ENCODE peak calls at places on chromosomes 16 and 17, in nine cellular contexts. One of them, this sample, is unnamed.
A peak's percentile ranks its signal among the peaks of the same experiment; 100 is the strongest.

GRCh38 chr17:59366773-59367656 is 35.6 kb downstream of the YPEL2 start:
- DNase-seq in glutamatergic neuron: no peak
- DNase-seq in T-helper 9 cell: no peak
- DNase-seq in activated naive CD8-positive, alpha-beta T cell treated with anti-CD3 and anti-CD28 coated beads, Interleukin-2, amount 50 U/mL, for 24 hours: no peak
- DNase-seq in endothelial cell of umbilical vein: peak; percentile 32
- DNase-seq in lung: peak; percentile 52
- DNase-seq in NCI-H1436 treated with DMSO at 0.1 percent for 48 hours: no peak
- DNase-seq in GM10248: no peak
- DNase-seq in BE2C: peak; percentile 44
- DNase-seq in this sample: no peak

GRCh38 chr17:74816883-74817620 is 40.9 kb upstream of the NAT9 start:
- DNase-seq in glutamatergic neuron: no peak
- DNase-seq in T-helper 9 cell: no peak
- DNase-seq in activated naive CD8-positive, alpha-beta T cell treated with anti-CD3 and anti-CD28 coated beads, Interleukin-2, amount 50 U/mL, for 24 hours: no peak
- DNase-seq in endothelial cell of umbilical vein: no peak
- DNase-seq in lung: no peak
- DNase-seq in NCI-H1436 treated with DMSO at 0.1 percent for 48 hours: no peak
- DNase-seq in GM10248: no peak
- DNase-seq in BE2C: no peak
- DNase-seq in this sample: no peak

GRCh38 chr16:53153130-53153529 is 98.3 kb downstream of the CHD9 start:
- DNase-seq in glutamatergic neuron: no peak
- DNase-seq in T-helper 9 cell: no peak
- DNase-seq in activated naive CD8-positive, alpha-beta T cell treated with anti-CD3 and anti-CD28 coated beads, Interleukin-2, amount 50 U/mL, for 24 hours: no peak
- DNase-seq in endothelial cell of umbilical vein: no peak
- DNase-seq in lung: no peak
- DNase-seq in NCI-H1436 treated with DMSO at 0.1 percent for 48 hours: no peak
- DNase-seq in GM10248: no peak
- DNase-seq in BE2C: no peak
- DNase-seq in this sample: no peak

GRCh38 chr16:13070268-13070667 is 168.9 kb downstream of the SHISA9 start:
- DNase-seq in glutamatergic neuron: no peak
- DNase-seq in T-helper 9 cell: no peak
- DNase-seq in activated naive CD8-positive, alpha-beta T cell treated with anti-CD3 and anti-CD28 coated beads, Interleukin-2, amount 50 U/mL, for 24 hours: no peak
- DNase-seq in endothelial cell of umbilical vein: no peak
- DNase-seq in lung: no peak
- DNase-seq in NCI-H1436 treated with DMSO at 0.1 percent for 48 hours: no peak
- DNase-seq in GM10248: no peak
- DNase-seq in BE2C: no peak
- DNase-seq in this sample: no peak

GRCh38 chr16:55809851-55810250 is 23.0 kb downstream of the CES1 start:
- DNase-seq in glutamatergic neuron: no peak
- DNase-seq in T-helper 9 cell: no peak
- DNase-seq in activated naive CD8-positive, alpha-beta T cell treated with anti-CD3 and anti-CD28 coated beads, Interleukin-2, amount 50 U/mL, for 24 hours: no peak
- DNase-seq in endothelial cell of umbilical vein: no peak
- DNase-seq in lung: no peak
- DNase-seq in NCI-H1436 treated with DMSO at 0.1 percent for 48 hours: no peak
- DNase-seq in GM10248: no peak
- DNase-seq in BE2C: no peak
- DNase-seq in this sample: no peak

GRCh38 chr16:73663720-73664119 is 615.8 kb upstream of the ZFHX3 start:
- DNase-seq in glutamatergic neuron: no peak
- DNase-seq in T-helper 9 cell: no peak
- DNase-seq in activated naive CD8-positive, alpha-beta T cell treated with anti-CD3 and anti-CD28 coated beads, Interleukin-2, amount 50 U/mL, for 24 hours: no peak
- DNase-seq in endothelial cell of umbilical vein: no peak
- DNase-seq in lung: no peak
- DNase-seq in NCI-H1436 treated with DMSO at 0.1 percent for 48 hours: no peak
- DNase-seq in GM10248: no peak
- DNase-seq in BE2C: no peak
- DNase-seq in this sample: no peak

GRCh38 chr16:11250091-11250785 is 5.8 kb downstream of the SOCS1 start:
- DNase-seq in glutamatergic neuron: no peak
- DNase-seq in T-helper 9 cell: no peak
- DNase-seq in activated naive CD8-positive, alpha-beta T cell treated with anti-CD3 and anti-CD28 coated beads, Interleukin-2, amount 50 U/mL, for 24 hours: no peak
- DNase-seq in endothelial cell of umbilical vein: no peak
- DNase-seq in lung: no peak
- DNase-seq in NCI-H1436 treated with DMSO at 0.1 percent for 48 hours: no peak
- DNase-seq in GM10248: no peak
- DNase-seq in BE2C: no peak
- DNase-seq in this sample: no peak

GRCh38 chr17:21512307-21513011 is 136.3 kb downstream of the KCNJ12 start:
- DNase-seq in glutamatergic neuron: no peak
- DNase-seq in T-helper 9 cell: no peak
- DNase-seq in activated naive CD8-positive, alpha-beta T cell treated with anti-CD3 and anti-CD28 coated beads, Interleukin-2, amount 50 U/mL, for 24 hours: no peak
- DNase-seq in endothelial cell of umbilical vein: peak; percentile 5
- DNase-seq in lung: no peak
- DNase-seq in NCI-H1436 treated with DMSO at 0.1 percent for 48 hours: no peak
- DNase-seq in GM10248: no peak
- DNase-seq in BE2C: no peak
- DNase-seq in this sample: no peak

GRCh38 chr17:73841431-73842060 is 197.3 kb upstream of the SDK2 start:
- DNase-seq in glutamatergic neuron: no peak
- DNase-seq in T-helper 9 cell: no peak
- DNase-seq in activated naive CD8-positive, alpha-beta T cell treated with anti-CD3 and anti-CD28 coated beads, Interleukin-2, amount 50 U/mL, for 24 hours: no peak
- DNase-seq in endothelial cell of umbilical vein: no peak
- DNase-seq in lung: no peak
- DNase-seq in NCI-H1436 treated with DMSO at 0.1 percent for 48 hours: peak; percentile 63
- DNase-seq in GM10248: no peak
- DNase-seq in BE2C: peak; percentile 63
- DNase-seq in this sample: no peak

GRCh38 chr17:78360371-78361226 is 722 bp upstream of the SOCS3 start:
- DNase-seq in glutamatergic neuron: peak; percentile 98
- DNase-seq in T-helper 9 cell: peak; percentile 96
- DNase-seq in activated naive CD8-positive, alpha-beta T cell treated with anti-CD3 and anti-CD28 coated beads, Interleukin-2, amount 50 U/mL, for 24 hours: peak; percentile 97
- DNase-seq in endothelial cell of umbilical vein: peak; percentile 84
- DNase-seq in lung: peak; percentile 96
- DNase-seq in NCI-H1436 treated with DMSO at 0.1 percent for 48 hours: peak; percentile 60
- DNase-seq in GM10248: peak; percentile 91
- DNase-seq in BE2C: peak; percentile 95
- DNase-seq in this sample: peak; percentile 88

GRCh38 chr17:44763170-44763569 is 4.4 kb downstream of the ADAM11 start:
- DNase-seq in glutamatergic neuron: no peak
- DNase-seq in T-helper 9 cell: no peak
- DNase-seq in activated naive CD8-positive, alpha-beta T cell treated with anti-CD3 and anti-CD28 coated beads, Interleukin-2, amount 50 U/mL, for 24 hours: no peak
- DNase-seq in endothelial cell of umbilical vein: no peak
- DNase-seq in lung: no peak
- DNase-seq in NCI-H1436 treated with DMSO at 0.1 percent for 48 hours: no peak
- DNase-seq in GM10248: no peak
- DNase-seq in BE2C: no peak
- DNase-seq in this sample: no peak

GRCh38 chr16:68823401-68823800 is 19.9 kb upstream of the TANGO6 start:
- DNase-seq in glutamatergic neuron: no peak
- DNase-seq in T-helper 9 cell: no peak
- DNase-seq in activated naive CD8-positive, alpha-beta T cell treated with anti-CD3 and anti-CD28 coated beads, Interleukin-2, amount 50 U/mL, for 24 hours: no peak
- DNase-seq in endothelial cell of umbilical vein: no peak
- DNase-seq in lung: no peak
- DNase-seq in NCI-H1436 treated with DMSO at 0.1 percent for 48 hours: no peak
- DNase-seq in GM10248: no peak
- DNase-seq in BE2C: no peak
- DNase-seq in this sample: no peak